ENCODE peak calls at places on chromosomes 11 and 22, in four cellular contexts. K is K562, Q is GM12891, B is GM12878. D is an unnamed sample.

GRCh38 chr11:12276356-12276755 is 101.0 kb upstream of the PARVA start:
- DNase-seq in Q (no peak), K (no peak), B (no peak), D (no peak)

GRCh38 chr11:67372993-67373915 is at the start of gene CLCF1:
- DNase-seq in B (no peak), Q (no peak), K (peak), D (peak)

GRCh38 chr11:45741032-45741431 is 63.9 kb upstream of the SLC35C1 start:
- DNase-seq in Q (no peak), K (no peak), B (no peak), D (no peak)

GRCh38 chr11:47057374-47057773 is 119.3 kb downstream of the ARFGAP2 start:
- DNase-seq in Q (no peak), K (no peak), B (no peak), D (no peak)

GRCh38 chr11:926341-926916 is 759 bp downstream of the AP2A2 start:
- DNase-seq in K (peak), Q (no peak), B (no peak), D (no peak)

GRCh38 chr22:27755521-27756211 is 45.9 kb downstream of the MN1 start:
- DNase-seq in Q (no peak), B (no peak), K (no peak), D (no peak)

GRCh38 chr11:11813288-11813962 is 28.3 kb upstream of the USP47 start:
- DNase-seq in B (no peak), Q (no peak), K (no peak), D (no peak)

GRCh38 chr11:1086171-1087102 is 11.8 kb downstream of the MUC2 start:
- DNase-seq in K (no peak), B (no peak), Q (no peak), D (no peak)

GRCh38 chr22:46028069-46028991 is 51.4 kb upstream of the WNT7B start:
- DNase-seq in K (no peak), B (no peak), Q (no peak), D (no peak)

GRCh38 chr11:8649361-8649760 is 33.1 kb downstream of the TRIM66 start:
- DNase-seq in K (no peak), Q (no peak), B (no peak), D (no peak)

GRCh38 chr11:68649851-68650555 is 34.3 kb upstream of the GAL start:
- DNase-seq in Q (no peak), B (no peak), K (no peak), D (no peak)

GRCh38 chr11:82732734-82733443 is 775 bp downstream of the FAM181B start:
- DNase-seq in Q (peak), B (no peak), K (peak), D (peak)

GRCh38 chr11:135033545-135033944 is 621.5 kb upstream of the B3GAT1 start:
- DNase-seq in B (no peak), K (no peak), Q (no peak), D (no peak)

GRCh38 chr11:60056349-60056969 is at the start of gene MS4A3:
- DNase-seq in K (peak), Q (no peak), B (no peak), D (no peak)

GRCh38 chr22:40703731-40704130 is 24.4 kb downstream of the MCHR1 start:
- DNase-seq in K (no peak), B (no peak), Q (no peak), D (no peak)

GRCh38 chr11:120717623-120718022 is 206.1 kb downstream of the GRIK4 start:
- DNase-seq in K (no peak), B (no peak), Q (no peak), D (no peak)

GRCh38 chr11:10454902-10455631 is at the start of gene AMPD3:
- DNase-seq in K (peak), B (peak), Q (no peak), D (no peak)

GRCh38 chr11:8832571-8833260 is 78.3 kb upstream of the AKIP1 start:
- DNase-seq in K (no peak), B (peak), Q (no peak), D (peak)

GRCh38 chr11:78351979-78352731 is 65.5 kb downstream of the GAB2 start:
- DNase-seq in Q (no peak), B (no peak), K (peak), D (no peak)

GRCh38 chr11:26649884-26650283 is 72.0 kb downstream of the SLC5A12 start:
- DNase-seq in Q (peak), K (peak), B (peak), D (peak)

GRCh38 chr11:44634401-44635281 is 69.2 kb downstream of the CD82 start:
- DNase-seq in K (peak), B (no peak), Q (no peak), D (no peak)

GRCh38 chr11:30583505-30584280 is 2.5 kb downstream of the MPPED2 start:
- DNase-seq in K (no peak), B (no peak), Q (no peak), D (no peak)

GRCh38 chr11:132718711-132719641 is 813.3 kb downstream of the OPCML start:
- DNase-seq in K (no peak), B (no peak), Q (no peak), D (no peak)

GRCh38 chr11:121321614-121322243 is 29.2 kb downstream of the SC5D start:
- DNase-seq in Q (no peak), K (no peak), B (no peak), D (no peak)

GRCh38 chr11:35566161-35566560 is 40.7 kb upstream of the PAMR1 start:
- DNase-seq in Q (no peak), B (no peak), K (no peak), D (no peak)

GRCh38 chr22:44550666-44551491 is 52.8 kb upstream of the RTL6 start:
- DNase-seq in K (no peak), Q (no peak), B (peak), D (no peak)

GRCh38 chr11:105027671-105028070 is 4.7 kb upstream of the CASP5 start:
- DNase-seq in K (no peak), B (no peak), Q (no peak), D (no peak)

GRCh38 chr11:95432714-95433503 is 201.9 kb upstream of the SESN3 start:
- DNase-seq in K (no peak), Q (no peak), B (no peak), D (no peak)

GRCh38 chr11:78801161-78801884 is 226.7 kb upstream of the NARS2 start:
- DNase-seq in Q (no peak), B (no peak), K (no peak), D (no peak)

GRCh38 chr11:66546368-66546965 is at the start of gene ACTN3:
- DNase-seq in Q (no peak), K (peak), B (no peak), D (peak)

GRCh38 chr11:92130432-92130831 is 94.2 kb upstream of the FAT3 start:
- DNase-seq in K (no peak), Q (no peak), B (no peak), D (no peak)

GRCh38 chr22:42964994-42965699 is 49.8 kb downstream of the PACSIN2 start:
- DNase-seq in B (no peak), Q (no peak), K (no peak), D (no peak)

GRCh38 chr11:116258821-116259220 is 514.0 kb downstream of the BUD13 start:
- DNase-seq in Q (no peak), B (no peak), K (no peak), D (no peak)

GRCh38 chr11:46900091-46900746 is 18.1 kb downstream of the LRP4 start:
- DNase-seq in B (no peak), Q (no peak), K (no peak), D (no peak)

GRCh38 chr11:97140885-97141494 is 751.2 kb downstream of the JRKL start:
- DNase-seq in B (no peak), K (peak), Q (no peak), D (no peak)
- TF ChIP-seq TAF1 in B (no peak), K (no peak), Q (no peak), D (no peak)

GRCh38 chr22:50326225-50326958 is 420 bp downstream of the DENND6B start:
- DNase-seq in K (no peak), B (no peak), Q (no peak), D (no peak)
- TF ChIP-seq POLR2A in K (no peak), B (no peak), Q (no peak), D (no peak)

DNA sequence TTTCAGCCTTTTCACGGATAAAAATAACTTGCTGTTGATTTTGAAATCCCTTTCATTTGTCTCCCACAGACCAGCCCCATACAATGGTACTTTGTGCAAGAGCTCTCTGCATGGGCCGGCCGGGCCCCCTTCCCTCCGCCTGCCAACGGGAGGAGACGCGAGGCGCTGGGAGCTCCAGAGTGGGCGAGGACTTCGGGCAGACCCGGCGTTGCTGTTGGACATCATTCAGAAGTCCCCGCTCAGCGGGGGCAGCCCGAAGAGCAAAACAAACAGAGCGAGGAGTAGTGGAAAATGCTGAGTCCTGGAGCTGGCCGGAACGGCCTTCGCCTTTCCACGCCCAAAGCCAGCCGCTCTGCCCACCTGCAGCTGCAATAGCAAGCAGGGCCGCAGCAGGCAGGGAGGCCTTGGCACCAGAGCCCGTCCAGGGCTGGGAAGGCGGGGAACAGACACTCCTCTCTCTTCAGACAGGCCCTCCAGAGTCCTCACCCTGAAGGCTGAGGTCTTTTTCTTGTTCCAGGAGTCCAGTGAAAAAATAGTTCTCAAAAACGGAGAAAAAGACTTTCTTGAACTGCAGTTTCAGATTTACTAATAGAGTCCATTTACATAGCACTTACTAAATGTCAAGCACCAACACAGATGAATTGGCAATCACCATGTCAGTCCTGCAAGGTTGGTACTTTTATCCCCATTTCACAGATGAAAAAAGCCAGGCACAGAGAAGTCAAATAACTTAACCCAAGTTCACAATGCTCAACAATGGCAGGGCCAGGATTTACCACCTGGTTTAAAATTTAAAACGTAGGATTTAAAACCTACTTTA is 135.5 kb downstream of the ETS1 start:
- DNase-seq in B (no peak), Q (no peak), K (no peak), D (no peak)
- TF ChIP-seq POLR2AphosphoS5 in B (no peak), Q (no peak), K (no peak), D (no peak)

DNA sequence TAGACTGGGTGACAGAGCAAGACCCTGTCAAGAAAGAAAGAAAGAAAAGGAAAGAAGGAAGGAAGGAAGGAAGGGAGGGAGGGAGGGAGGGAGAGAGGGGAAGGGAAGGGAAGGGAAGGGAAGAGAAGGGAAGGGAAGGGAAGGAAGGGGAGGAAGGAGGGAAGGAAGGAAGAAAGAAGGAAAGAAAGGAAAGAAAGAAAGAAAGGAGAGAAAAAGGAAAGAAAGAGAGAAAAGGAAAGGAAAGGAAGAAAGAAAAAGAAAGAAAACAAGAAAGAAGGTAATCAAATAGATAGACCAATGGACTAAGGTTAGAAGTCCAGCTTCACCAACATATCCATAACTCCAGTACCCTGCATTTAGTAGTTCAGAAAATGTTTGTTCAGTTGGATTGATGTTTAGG is 18.2 kb upstream of the EMSY start:
- DNase-seq in K (no peak), B (no peak), Q (no peak), D (no peak)
- TF ChIP-seq TAF1 in K (no peak), B (no peak), Q (no peak), D (no peak)

DNA sequence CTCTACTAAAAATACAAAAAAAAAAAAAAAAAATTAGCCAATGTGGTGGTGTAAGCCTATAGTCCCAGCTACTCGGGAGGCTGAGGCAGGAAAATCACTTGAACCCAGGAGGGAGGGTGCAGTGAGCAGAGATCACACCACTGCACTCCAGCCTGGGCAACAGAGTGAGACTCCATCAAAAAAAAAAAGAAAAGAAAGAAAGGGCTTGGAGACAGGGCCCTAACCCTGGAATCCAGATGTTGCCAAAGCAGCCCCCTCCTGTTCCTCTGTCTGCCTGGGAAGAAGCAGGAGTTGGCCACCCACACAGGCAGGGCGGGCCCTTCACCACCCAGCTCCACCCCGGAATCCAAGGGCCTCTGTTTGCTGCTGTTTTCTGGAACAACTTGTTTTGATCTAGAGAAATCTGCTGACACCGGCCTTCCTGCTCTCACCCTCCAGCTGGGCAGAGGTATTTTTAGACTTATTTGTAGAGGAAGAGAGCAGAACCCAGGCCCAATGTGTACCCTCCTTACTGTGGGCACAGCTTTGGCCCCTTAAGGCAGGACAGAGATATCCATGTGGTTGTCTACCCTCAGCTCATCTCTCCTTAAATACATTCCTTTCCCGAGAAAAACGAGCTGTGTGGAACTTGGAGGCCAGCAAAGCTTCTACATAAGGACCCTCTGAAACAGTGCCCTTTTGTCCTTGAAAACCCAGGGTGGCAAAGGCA is 2.7 kb upstream of the NEAT1 start:
- DNase-seq in B (no peak), K (peak), Q (no peak), D (no peak)
- TF ChIP-seq POLR2A in B (peak), K (peak), Q (no peak), D (peak)

GRCh38 chr11:84022695-84023094 is 736.5 kb upstream of the CCDC90B start:
- DNase-seq in Q (no peak), B (no peak), K (no peak), D (no peak)
- TF ChIP-seq POLR2AphosphoS5 in Q (no peak), B (no peak), K (no peak), D (no peak)

GRCh38 chr22:23058481-23059336 is 11.6 kb upstream of the GNAZ start:
- DNase-seq in Q (no peak), K (no peak), B (no peak), D (no peak)

GRCh38 chr22:23055448-23056179 is 14.7 kb upstream of the GNAZ start:
- DNase-seq in B (no peak), K (no peak), Q (no peak), D (no peak)

GRCh38 chr22:23060612-23061400 is 9.5 kb upstream of the GNAZ start:
- DNase-seq in K (no peak), Q (no peak), B (no peak), D (no peak)

GRCh38 chr22:23057331-23057730 is 13.0 kb upstream of the GNAZ start:
- DNase-seq in Q (no peak), K (no peak), B (no peak), D (no peak)

GRCh38 chr22:23058063-23058462 is 12.3 kb upstream of the GNAZ start:
- DNase-seq in K (no peak), Q (no peak), B (no peak), D (no peak)
- TF ChIP-seq TAF1 in K (no peak), Q (no peak), B (no peak), D (no peak)

GRCh38 chr11:126357055-126357962 is 1.8 kb downstream of the ST3GAL4 start:
- DNase-seq in B (no peak), Q (no peak), K (no peak), D (no peak)

GRCh38 chr11:126352934-126353801 is 2.3 kb upstream of the ST3GAL4 start:
- DNase-seq in Q (no peak), B (peak), K (peak), D (no peak)

GRCh38 chr11:126354631-126355323 is 709 bp upstream of the ST3GAL4 start:
- DNase-seq in B (no peak), Q (no peak), K (peak), D (no peak)

GRCh38 chr11:126355926-126356897 is 726 bp downstream of the ST3GAL4 start:
- DNase-seq in K (no peak), B (no peak), Q (peak), D (no peak)

DNA sequence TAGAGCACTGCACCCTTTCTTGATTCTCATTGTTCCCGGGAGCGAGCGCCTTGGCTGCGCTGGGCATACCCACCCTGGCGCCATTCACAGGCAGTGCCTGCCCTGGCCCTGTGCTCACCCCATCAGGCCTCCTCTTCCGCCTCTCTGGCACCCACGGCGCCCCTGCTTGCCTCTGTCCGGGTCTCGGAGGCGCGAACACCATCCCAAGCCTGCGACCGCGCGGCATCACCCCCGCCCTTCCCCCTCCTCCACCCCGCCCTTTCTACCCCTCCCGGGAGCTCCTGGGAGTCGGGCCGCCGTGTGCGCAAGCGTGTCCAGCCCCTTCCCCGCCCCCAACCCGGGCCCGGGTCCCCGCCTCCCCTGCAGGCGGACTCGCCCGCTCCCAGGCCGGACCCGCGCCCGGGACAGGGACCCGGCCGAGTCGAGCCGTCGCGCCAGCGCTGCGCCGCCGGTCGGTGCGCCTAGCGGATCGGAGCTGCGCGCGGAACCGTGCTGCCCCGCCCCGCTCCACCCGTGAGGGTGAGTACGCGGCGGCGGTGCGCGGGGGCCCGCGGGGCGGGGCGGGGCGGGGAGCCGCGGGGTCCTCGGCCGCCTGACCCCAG is at the start of gene ST3GAL4:
- DNase-seq in K (peak), B (peak), Q (peak), D (peak)
- TF ChIP-seq POLR2A in K (peak), B (peak), Q (no peak), D (peak)

D was measured in GM12892.